ENCODE peak calls at places on chromosomes 16 and 17, in eight cellular contexts. One of them, this sample, is unnamed.

GRCh38 chr17:5817475-5818395 is 233.4 kb upstream of the NLRP1 start:
- DNase-seq in sigmoid colon: no peak
- DNase-seq in IMR-90: no peak
- DNase-seq in lower leg skin: no peak
- DNase-seq in right lobe of liver: no peak
- DNase-seq in tibial nerve: no peak
- DNase-seq in A549: no peak
- DNase-seq in body of pancreas: no peak
- DNase-seq in this sample: no peak

GRCh38 chr16:71629617-71630016 is 3.6 kb downstream of the MARVELD3 start:
- DNase-seq in lower leg skin: no peak
- DNase-seq in body of pancreas: peak
- DNase-seq in right lobe of liver: no peak
- DNase-seq in IMR-90: no peak
- DNase-seq in A549: no peak
- DNase-seq in sigmoid colon: no peak
- DNase-seq in tibial nerve: no peak
- DNase-seq in this sample: no peak

GRCh38 chr17:50394711-50395110 is 2.6 kb downstream of the LRRC59 start:
- DNase-seq in body of pancreas: peak
- DNase-seq in right lobe of liver: no peak
- DNase-seq in lower leg skin: no peak
- DNase-seq in IMR-90: no peak
- DNase-seq in tibial nerve: no peak
- DNase-seq in sigmoid colon: no peak
- DNase-seq in A549: no peak
- DNase-seq in this sample: no peak

GRCh38 chr16:28597692-28598261 is 927 bp upstream of the SULT1A2 start:
- DNase-seq in tibial nerve: no peak
- DNase-seq in right lobe of liver: no peak
- DNase-seq in IMR-90: no peak
- DNase-seq in sigmoid colon: no peak
- DNase-seq in body of pancreas: peak
- DNase-seq in A549: no peak
- DNase-seq in lower leg skin: no peak
- DNase-seq in this sample: no peak

GRCh38 chr16:11843206-11843605 is 8.1 kb downstream of the RSL1D1 start:
- DNase-seq in IMR-90: no peak
- DNase-seq in right lobe of liver: no peak
- DNase-seq in sigmoid colon: no peak
- DNase-seq in lower leg skin: no peak
- DNase-seq in body of pancreas: no peak
- DNase-seq in tibial nerve: no peak
- DNase-seq in A549: no peak
- DNase-seq in this sample: no peak

GRCh38 chr17:19013226-19013625 is 8.7 kb upstream of the FAM83G start:
- DNase-seq in body of pancreas: no peak
- DNase-seq in lower leg skin: no peak
- DNase-seq in right lobe of liver: no peak
- DNase-seq in IMR-90: no peak
- DNase-seq in sigmoid colon: no peak
- DNase-seq in A549: no peak
- DNase-seq in tibial nerve: no peak
- DNase-seq in this sample: no peak

GRCh38 chr17:78381601-78382168 is 3.2 kb downstream of the PGS1 start:
- DNase-seq in lower leg skin: no peak
- DNase-seq in tibial nerve: no peak
- DNase-seq in IMR-90: no peak
- DNase-seq in right lobe of liver: no peak
- DNase-seq in body of pancreas: no peak
- DNase-seq in sigmoid colon: no peak
- DNase-seq in A549: no peak
- DNase-seq in this sample: no peak

GRCh38 chr16:82379601-82380000 is 209.6 kb upstream of the MPHOSPH6 start:
- DNase-seq in lower leg skin: no peak
- DNase-seq in tibial nerve: no peak
- DNase-seq in A549: no peak
- DNase-seq in IMR-90: no peak
- DNase-seq in right lobe of liver: no peak
- DNase-seq in sigmoid colon: no peak
- DNase-seq in body of pancreas: no peak
- DNase-seq in this sample: no peak

GRCh38 chr17:46010597-46011186 is 11.6 kb downstream of the STH start:
- DNase-seq in A549: peak
- DNase-seq in tibial nerve: no peak
- DNase-seq in lower leg skin: no peak
- DNase-seq in right lobe of liver: no peak
- DNase-seq in body of pancreas: no peak
- DNase-seq in IMR-90: no peak
- DNase-seq in sigmoid colon: no peak
- DNase-seq in this sample: no peak

GRCh38 chr17:37847811-37848331 is 76.3 kb upstream of the TBC1D3K start:
- DNase-seq in body of pancreas: no peak
- DNase-seq in sigmoid colon: no peak
- DNase-seq in IMR-90: no peak
- DNase-seq in A549: no peak
- DNase-seq in lower leg skin: no peak
- DNase-seq in tibial nerve: no peak
- DNase-seq in right lobe of liver: no peak
- DNase-seq in this sample: no peak

GRCh38 chr16:2071454-2072263 is 23.9 kb downstream of the TSC2 start:
- DNase-seq in sigmoid colon: no peak
- DNase-seq in lower leg skin: no peak
- DNase-seq in body of pancreas: no peak
- DNase-seq in A549: no peak
- DNase-seq in right lobe of liver: no peak
- DNase-seq in IMR-90: no peak
- DNase-seq in tibial nerve: no peak
- DNase-seq in this sample: no peak

GRCh38 chr16:50613281-50613991 is 65.2 kb downstream of the NKD1 start:
- DNase-seq in lower leg skin: no peak
- DNase-seq in sigmoid colon: peak
- DNase-seq in tibial nerve: no peak
- DNase-seq in A549: no peak
- DNase-seq in body of pancreas: no peak
- DNase-seq in right lobe of liver: no peak
- DNase-seq in IMR-90: no peak
- DNase-seq in this sample: peak

GRCh38 chr17:66952031-66952524 is 12.4 kb upstream of the CACNG4 start:
- DNase-seq in A549: peak
- DNase-seq in tibial nerve: no peak
- DNase-seq in sigmoid colon: no peak
- DNase-seq in IMR-90: peak
- DNase-seq in lower leg skin: peak
- DNase-seq in body of pancreas: peak
- DNase-seq in right lobe of liver: peak
- DNase-seq in this sample: no peak
- TF ChIP-seq POLR2A in A549: no peak
- TF ChIP-seq POLR2A in tibial nerve: no peak
- TF ChIP-seq POLR2A in sigmoid colon: no peak
- TF ChIP-seq POLR2A in IMR-90: no peak
- TF ChIP-seq POLR2A in lower leg skin: no peak
- TF ChIP-seq POLR2A in body of pancreas: no peak
- TF ChIP-seq POLR2A in right lobe of liver: no peak
- TF ChIP-seq POLR2A in this sample: no peak

GRCh38 chr17:82299452-82299851 is 18.0 kb downstream of the CD7 start:
- DNase-seq in IMR-90: no peak
- DNase-seq in body of pancreas: no peak
- DNase-seq in A549: no peak
- DNase-seq in right lobe of liver: no peak
- DNase-seq in tibial nerve: no peak
- DNase-seq in lower leg skin: no peak
- DNase-seq in sigmoid colon: no peak
- DNase-seq in this sample: no peak

GRCh38 chr17:82296511-82297279 is 20.7 kb downstream of the CD7 start:
- DNase-seq in sigmoid colon: no peak
- DNase-seq in IMR-90: no peak
- DNase-seq in tibial nerve: no peak
- DNase-seq in right lobe of liver: no peak
- DNase-seq in A549: no peak
- DNase-seq in lower leg skin: no peak
- DNase-seq in body of pancreas: no peak
- DNase-seq in this sample: no peak

GRCh38 chr17:82298538-82299421 is 18.6 kb downstream of the CD7 start:
- DNase-seq in A549: no peak
- DNase-seq in body of pancreas: no peak
- DNase-seq in sigmoid colon: peak
- DNase-seq in IMR-90: no peak
- DNase-seq in lower leg skin: no peak
- DNase-seq in tibial nerve: no peak
- DNase-seq in right lobe of liver: peak
- DNase-seq in this sample: no peak

GRCh38 chr17:82297280-82297803 is 20.1 kb downstream of the CD7 start:
- DNase-seq in lower leg skin: peak
- DNase-seq in tibial nerve: peak
- DNase-seq in right lobe of liver: peak
- DNase-seq in IMR-90: no peak
- DNase-seq in body of pancreas: peak
- DNase-seq in A549: peak
- DNase-seq in sigmoid colon: peak
- DNase-seq in this sample: peak

DNA sequence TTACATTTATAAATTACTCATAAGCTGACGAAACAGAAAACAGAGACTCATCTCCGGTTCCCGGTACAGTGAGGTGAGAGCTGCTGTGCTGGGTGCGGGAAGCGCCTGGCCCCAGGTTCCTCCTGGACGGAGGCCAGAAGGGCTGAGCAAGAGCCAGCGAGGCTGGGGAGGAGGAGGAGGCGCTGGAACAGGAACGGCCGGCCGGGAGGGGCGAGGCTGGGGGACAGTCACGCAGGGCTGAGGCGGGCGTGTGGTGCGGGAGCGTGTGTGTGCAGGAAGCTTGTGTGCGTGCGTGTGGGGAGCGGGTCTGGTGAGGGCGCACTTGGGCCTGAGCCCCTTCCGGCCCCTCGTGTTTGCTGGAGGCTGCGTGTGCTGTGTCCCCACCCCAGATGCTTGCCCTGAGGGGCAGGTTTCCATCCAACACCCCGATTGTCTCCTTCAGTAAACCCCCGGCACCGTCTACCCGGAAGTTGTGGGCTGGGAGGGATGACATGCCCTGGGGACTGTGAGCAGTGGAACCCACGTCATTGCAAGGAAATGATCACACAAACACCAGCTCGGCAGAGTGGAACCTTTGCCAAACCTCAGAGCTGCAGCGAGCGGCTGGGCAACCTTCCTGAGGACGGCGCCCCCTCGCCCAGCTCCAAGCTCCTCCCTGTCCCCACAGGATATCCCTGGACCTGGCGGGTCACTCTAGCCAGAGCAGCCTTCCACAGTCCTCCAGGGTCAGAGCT is 19.4 kb downstream of the CD7 start:
- DNase-seq in IMR-90: peak
- DNase-seq in A549: peak
- DNase-seq in body of pancreas: peak
- DNase-seq in right lobe of liver: peak
- DNase-seq in lower leg skin: peak
- DNase-seq in sigmoid colon: peak
- DNase-seq in tibial nerve: peak
- DNase-seq in this sample: peak
- TF ChIP-seq POLR2A in IMR-90: peak
- TF ChIP-seq POLR2A in A549: peak
- TF ChIP-seq POLR2A in body of pancreas: peak
- TF ChIP-seq POLR2A in right lobe of liver: peak
- TF ChIP-seq POLR2A in lower leg skin: no peak
- TF ChIP-seq POLR2A in sigmoid colon: peak
- TF ChIP-seq POLR2A in tibial nerve: no peak
- TF ChIP-seq POLR2A in this sample: peak

DNA sequence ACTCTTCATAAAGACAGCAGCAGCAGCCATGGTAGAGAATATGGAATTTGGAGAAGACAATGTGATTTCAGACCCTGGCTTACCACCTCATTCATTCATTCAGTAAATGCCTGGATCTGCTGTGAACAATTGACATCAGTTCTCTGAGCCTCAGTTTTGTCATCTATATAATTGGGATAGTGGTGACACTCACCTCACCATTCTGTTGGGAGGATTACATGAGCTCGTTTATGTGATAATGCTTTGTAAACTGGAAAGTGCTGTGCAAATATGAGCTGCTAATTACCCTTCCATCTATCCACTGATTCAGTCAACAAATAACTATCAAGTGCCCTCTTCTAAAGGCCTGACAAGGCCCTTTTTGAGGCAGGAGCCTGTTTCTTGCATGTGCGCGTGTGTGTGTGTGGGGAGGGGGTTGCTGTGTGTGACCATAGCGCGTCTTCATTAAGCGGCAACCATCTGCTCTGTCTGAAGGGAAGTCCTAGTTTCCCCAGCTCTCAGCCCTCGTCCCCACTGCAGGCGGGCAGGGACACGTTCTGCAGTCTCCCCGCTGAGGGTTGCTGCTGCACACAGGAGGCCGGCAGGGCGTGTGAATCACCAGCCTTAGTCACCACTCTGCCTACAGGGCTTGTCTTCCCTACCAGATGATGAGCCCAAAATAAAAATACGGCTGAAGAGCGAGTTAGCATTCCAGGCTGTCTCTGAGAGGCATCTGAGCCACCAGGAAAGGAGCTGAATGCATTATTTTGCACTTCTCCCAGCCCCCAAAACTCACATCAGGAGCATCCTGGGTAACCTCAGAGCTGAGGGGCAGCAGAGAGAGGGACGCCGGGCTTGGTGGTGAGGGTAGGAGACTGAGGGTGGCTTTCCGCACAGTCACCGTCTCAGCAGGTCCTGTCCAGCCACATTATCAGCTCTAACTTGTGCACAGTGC is 19.9 kb downstream of the ARL4D start:
- DNase-seq in IMR-90: peak
- DNase-seq in right lobe of liver: no peak
- DNase-seq in body of pancreas: peak
- DNase-seq in sigmoid colon: peak
- DNase-seq in tibial nerve: no peak
- DNase-seq in lower leg skin: peak
- DNase-seq in A549: peak
- DNase-seq in this sample: peak
- TF ChIP-seq POLR2A in IMR-90: no peak
- TF ChIP-seq POLR2A in right lobe of liver: no peak
- TF ChIP-seq POLR2A in body of pancreas: no peak
- TF ChIP-seq POLR2A in sigmoid colon: peak
- TF ChIP-seq POLR2A in tibial nerve: no peak
- TF ChIP-seq POLR2A in lower leg skin: no peak
- TF ChIP-seq POLR2A in A549: peak
- TF ChIP-seq POLR2A in this sample: no peak

DNA sequence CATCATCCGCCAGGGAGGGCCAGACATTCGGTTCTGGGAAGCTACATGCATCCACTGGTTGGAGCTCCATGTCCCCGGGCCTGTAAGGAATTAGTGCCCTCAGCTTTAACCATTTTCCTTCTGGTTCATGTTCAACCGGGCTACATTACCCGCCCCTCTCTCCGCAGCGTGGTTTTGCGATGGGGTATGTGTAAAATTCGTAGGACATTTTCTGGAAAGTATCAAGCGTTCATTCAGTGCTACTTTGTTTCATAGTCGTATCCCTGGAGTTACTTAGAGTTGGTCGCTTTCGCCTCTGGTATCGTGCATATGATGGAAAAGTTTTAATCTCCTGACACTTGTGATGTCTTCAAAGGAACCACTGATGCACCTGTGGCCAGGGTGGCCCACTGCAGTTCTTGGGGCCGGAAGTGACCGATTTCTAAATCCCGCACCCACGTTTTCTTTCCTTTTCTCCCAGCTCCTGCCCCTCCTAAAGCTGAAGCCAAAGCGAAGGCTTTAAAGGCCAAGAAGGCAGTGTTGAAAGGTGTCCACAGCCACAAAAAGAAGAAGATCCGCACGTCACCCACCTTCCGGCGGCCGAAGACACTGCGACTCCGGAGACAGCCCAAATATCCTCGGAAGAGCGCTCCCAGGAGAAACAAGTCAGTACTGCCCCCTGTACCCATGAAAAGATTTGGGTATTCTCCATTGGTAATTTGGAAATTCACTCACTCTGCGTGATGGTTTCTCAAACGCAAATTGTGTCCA is 637 bp downstream of the RPL23A start:
- DNase-seq in lower leg skin: no peak
- DNase-seq in A549: no peak
- DNase-seq in sigmoid colon: no peak
- DNase-seq in tibial nerve: no peak
- DNase-seq in IMR-90: no peak
- DNase-seq in right lobe of liver: no peak
- DNase-seq in body of pancreas: no peak
- DNase-seq in this sample: no peak
- TF ChIP-seq POLR2A in lower leg skin: no peak
- TF ChIP-seq POLR2A in A549: no peak
- TF ChIP-seq POLR2A in sigmoid colon: no peak
- TF ChIP-seq POLR2A in tibial nerve: no peak
- TF ChIP-seq POLR2A in IMR-90: no peak
- TF ChIP-seq POLR2A in right lobe of liver: no peak
- TF ChIP-seq POLR2A in body of pancreas: no peak
- TF ChIP-seq POLR2A in this sample: no peak

This sample was measured in ovary.